ENCODE peak calls at places on chromosomes 3 and 15, in five cellular contexts. W, T, Q, P and Y are unnamed samples.
A peak's percentile ranks its signal among the peaks of the same experiment; 100 is the strongest.

GRCh38 chr15:76972420-76973361 is 22.2 kb upstream of the PSTPIP1 start:
- DNase-seq in W (no peak), T (no peak), Q (peak; percentile 57), P (peak; percentile 79), Y (no peak)

GRCh38 chr3:191476053-191476787 is 15.3 kb downstream of the PYDC2 start:
- DNase-seq in W (no peak), T (peak; percentile 45), Q (no peak), P (no peak), Y (no peak)

GRCh38 chr3:10816019-10816862 is at the start of gene SLC6A11:
- DNase-seq in W (no peak), T (peak; percentile 72), Q (no peak), P (peak; percentile 2), Y (peak; percentile 7)

GRCh38 chr15:48336940-48337339 is 5.7 kb downstream of the DUT start:
- DNase-seq in W (no peak), T (peak; percentile 33), Q (no peak), P (peak; percentile 13), Y (peak; percentile 41)

GRCh38 chr15:101318810-101319200 is 23.8 kb upstream of the SNRPA1 start:
- DNase-seq in W (no peak), T (no peak), Q (no peak), P (no peak), Y (no peak)

GRCh38 chr3:20141841-20142240 is 44.2 kb downstream of the SGO1 start:
- DNase-seq in W (no peak), T (no peak), Q (peak; percentile 56), P (peak; percentile 68), Y (peak; percentile 9)

GRCh38 chr15:51129513-51130197 is 34.9 kb upstream of the TNFAIP8L3 start:
- DNase-seq in W (no peak), T (no peak), Q (no peak), P (no peak), Y (no peak)

GRCh38 chr15:80210612-80211554 is 41.1 kb downstream of the CTXND1 start:
- DNase-seq in W (no peak), T (no peak), Q (no peak), P (no peak), Y (no peak)

GRCh38 chr15:34760909-34761308 is 6.1 kb upstream of the GJD2 start:
- DNase-seq in W (no peak), T (no peak), Q (no peak), P (no peak), Y (peak; percentile 53)

GRCh38 chr3:15172806-15173205 is 33.2 kb upstream of the CAPN7 start:
- DNase-seq in W (no peak), T (no peak), Q (no peak), P (no peak), Y (no peak)

GRCh38 chr15:60526127-60526616 is 47.2 kb upstream of the ICE2 start:
- DNase-seq in W (no peak), T (peak; percentile 94), Q (peak; percentile 66), P (no peak), Y (peak; percentile 55)

GRCh38 chr15:99455796-99456160 is 110.0 kb upstream of the MEF2A start:
- DNase-seq in W (no peak), T (no peak), Q (no peak), P (no peak), Y (no peak)

GRCh38 chr3:40800343-40800742 is 275.6 kb downstream of the ZNF621 start:
- DNase-seq in W (peak; percentile 5), T (peak; percentile 90), Q (peak; percentile 44), P (peak; percentile 94), Y (no peak)

GRCh38 chr15:45892182-45892581 is 257.4 kb downstream of the SQOR start:
- DNase-seq in W (no peak), T (peak; percentile 2), Q (peak; percentile 51), P (no peak), Y (no peak)

GRCh38 chr15:33506781-33507180 is 196.0 kb downstream of the RYR3 start:
- DNase-seq in W (no peak), T (no peak), Q (no peak), P (no peak), Y (no peak)

GRCh38 chr3:173463250-173463649 is 65.7 kb downstream of the NLGN1 start:
- DNase-seq in W (no peak), T (no peak), Q (no peak), P (no peak), Y (no peak)

GRCh38 chr15:25183581-25184330 is 229.0 kb downstream of the SNRPN start:
- DNase-seq in W (no peak), T (no peak), Q (no peak), P (no peak), Y (no peak)

GRCh38 chr15:68843425-68844311 is 23.0 kb upstream of the ANP32A start:
- DNase-seq in W (no peak), T (peak; percentile 4), Q (no peak), P (peak; percentile 27), Y (peak; percentile 37)

GRCh38 chr15:28260722-28261121 is 61.3 kb downstream of the HERC2 start:
- DNase-seq in W (no peak), T (no peak), Q (no peak), P (no peak), Y (no peak)

GRCh38 chr3:191290311-191291025 is 38.7 kb upstream of the CCDC50 start:
- DNase-seq in W (no peak), T (no peak), Q (no peak), P (peak; percentile 7), Y (no peak)

GRCh38 chr3:136042608-136043221 is 77.2 kb downstream of the PPP2R3A start:
- DNase-seq in W (peak; percentile 15), T (peak; percentile 80), Q (no peak), P (peak; percentile 72), Y (no peak)

GRCh38 chr3:172174396-172175253 is 135.2 kb downstream of the FNDC3B start:
- DNase-seq in W (no peak), T (no peak), Q (no peak), P (no peak), Y (peak; percentile 27)

GRCh38 chr3:172606021-172606420 is 82.8 kb upstream of the TNFSF10 start:
- DNase-seq in W (no peak), T (no peak), Q (no peak), P (peak; percentile 69), Y (no peak)

GRCh38 chr3:64289622-64290021 is 64.4 kb upstream of the PRICKLE2 start:
- DNase-seq in W (no peak), T (no peak), Q (no peak), P (no peak), Y (no peak)

GRCh38 chr3:184691397-184692131 is 20.3 kb downstream of the MAGEF1 start:
- DNase-seq in W (no peak), T (no peak), Q (peak; percentile 52), P (peak; percentile 26), Y (no peak)

GRCh38 chr3:33277193-33277882 is at the start of gene FBXL2:
- DNase-seq in W (no peak), T (peak; percentile 87), Q (peak; percentile 27), P (peak; percentile 80), Y (peak; percentile 86)

GRCh38 chr15:89972085-89972484 is 29.0 kb upstream of the ZNF710 start:
- DNase-seq in W (no peak), T (no peak), Q (no peak), P (no peak), Y (no peak)

GRCh38 chr15:48939686-48940085 is 24.0 kb downstream of the SHC4 start:
- DNase-seq in W (no peak), T (peak; percentile 89), Q (no peak), P (peak; percentile 94), Y (peak; percentile 29)

GRCh38 chr3:132561003-132561402 is 36.1 kb upstream of the ACKR4 start:
- DNase-seq in W (no peak), T (no peak), Q (no peak), P (no peak), Y (no peak)

GRCh38 chr3:106814231-106814630 is 563.0 kb upstream of the CCDC54 start:
- DNase-seq in W (no peak), T (no peak), Q (no peak), P (peak; percentile 32), Y (no peak)

DNA sequence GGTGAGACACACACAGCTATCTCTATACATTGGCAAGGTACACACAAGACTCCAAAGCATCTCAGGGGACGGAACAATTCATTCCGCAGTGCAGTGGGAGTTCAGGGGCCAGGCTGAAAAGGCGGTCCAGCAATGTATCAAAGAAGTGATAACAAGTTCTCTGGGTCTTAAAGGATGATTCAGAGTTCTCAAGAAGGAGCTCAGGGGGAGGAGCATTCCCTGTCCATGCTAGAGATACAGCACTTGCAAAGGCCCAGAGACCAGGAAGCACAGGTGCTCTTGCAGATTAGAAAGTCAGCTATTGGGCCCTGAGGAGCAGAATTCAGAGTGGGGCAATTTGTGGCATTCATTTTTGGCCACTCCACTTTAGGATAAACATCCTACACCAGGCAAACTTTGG is 34.9 kb downstream of the MECOM start:
- DNase-seq in W (no peak), T (no peak), Q (no peak), P (peak; percentile 14), Y (no peak)
- H3K4me1 ChIP-seq in W (no peaks in the 10 kb centered on the region), T (no peaks in the 10 kb centered on the region), Q (no peaks in the 10 kb centered on the region), P (peaks cover 18% of the 10 kb centered on the region), Y (no peaks in the 10 kb centered on the region)

GRCh38 chr3:50615190-50615589 is 1.8 kb upstream of the MAPKAPK3 start:
- DNase-seq in W (no peak), T (no peak), Q (no peak), P (no peak), Y (no peak)

GRCh38 chr3:50616770-50617095 is 218 bp upstream of the MAPKAPK3 start:
- DNase-seq in W (no peak), T (peak; percentile 94), Q (peak; percentile 93), P (peak; percentile 91), Y (peak; percentile 81)

GRCh38 chr3:50617911-50618481 is 1.0 kb downstream of the MAPKAPK3 start:
- DNase-seq in W (no peak), T (no peak), Q (no peak), P (no peak), Y (no peak)

GRCh38 chr3:50617096-50617791 is at the start of gene MAPKAPK3:
- DNase-seq in W (no peak), T (peak; percentile 30), Q (no peak), P (peak; percentile 27), Y (no peak)

GRCh38 chr3:50616003-50616769 is 765 bp upstream of the MAPKAPK3 start:
- DNase-seq in W (peak; percentile 84), T (peak; percentile 91), Q (peak; percentile 83), P (peak; percentile 87), Y (peak; percentile 79)
- TF ChIP-seq CTCF in W (peak; percentile 99), T (peak; percentile 98), Q (peak; percentile 99), P (peak; percentile 100), Y (peak; percentile 96)

GRCh38 chr3:189171707-189172106 is at the start of gene TPRG1:
- DNase-seq in W (no peak), T (no peak), Q (no peak), P (no peak), Y (no peak)
- H3K4me3 ChIP-seq in W (no peak within 1 kb of the TSS), T (no peak within 1 kb of the TSS), Q (no peak within 1 kb of the TSS), P (no peak within 1 kb of the TSS), Y (no peak within 1 kb of the TSS)

GRCh38 chr3:196585044-196585757 is 16.7 kb downstream of the FBXO45 start:
- DNase-seq in W (no peak), T (no peak), Q (no peak), P (no peak), Y (no peak)
- H3K4me1 ChIP-seq in W (no peaks in the 10 kb centered on the region), T (no peaks in the 10 kb centered on the region), Q (no peaks in the 10 kb centered on the region), P (no peaks in the 10 kb centered on the region), Y (no peaks in the 10 kb centered on the region)